ENCODE peak calls at places on chromosome 9, in five cellular contexts. One of them, this sample, is unnamed.

GRCh38 chr9:79233542-79233941 is 338.2 kb upstream of the TLE4 start:
- DNase-seq in IMR-90: peak
- DNase-seq in testis: peak
- DNase-seq in skeletal muscle cell: no peak
- DNase-seq in GM23338: peak
- DNase-seq in this sample: no peak

GRCh38 chr9:7752481-7752880 is 47.1 kb downstream of the DMAC1 start:
- DNase-seq in IMR-90: no peak
- DNase-seq in skeletal muscle cell: no peak
- DNase-seq in GM23338: no peak
- DNase-seq in testis: no peak
- DNase-seq in this sample: no peak

GRCh38 chr9:25913806-25914205 is 235.6 kb upstream of the TUSC1 start:
- DNase-seq in skeletal muscle cell: no peak
- DNase-seq in GM23338: no peak
- DNase-seq in testis: no peak
- DNase-seq in IMR-90: no peak
- DNase-seq in this sample: no peak

GRCh38 chr9:8534828-8535227 is 735.2 kb upstream of the DMAC1 start:
- DNase-seq in skeletal muscle cell: no peak
- DNase-seq in GM23338: no peak
- DNase-seq in IMR-90: no peak
- DNase-seq in testis: no peak
- DNase-seq in this sample: no peak

GRCh38 chr9:122464633-122465567 is 12.8 kb downstream of the OR1J1 start:
- DNase-seq in GM23338: peak
- DNase-seq in testis: peak
- DNase-seq in IMR-90: peak
- DNase-seq in skeletal muscle cell: peak
- DNase-seq in this sample: peak

GRCh38 chr9:35907732-35908483 is 1.4 kb upstream of the SPAAR start:
- DNase-seq in skeletal muscle cell: peak
- DNase-seq in IMR-90: peak
- DNase-seq in testis: peak
- DNase-seq in GM23338: peak
- DNase-seq in this sample: no peak

GRCh38 chr9:130053504-130054427 is at the start of gene GPR107:
- DNase-seq in IMR-90: peak
- DNase-seq in testis: peak
- DNase-seq in GM23338: peak
- DNase-seq in skeletal muscle cell: no peak
- DNase-seq in this sample: peak

GRCh38 chr9:108351571-108351970 is 504.2 kb downstream of the ACTL7B start:
- DNase-seq in testis: no peak
- DNase-seq in GM23338: no peak
- DNase-seq in skeletal muscle cell: no peak
- DNase-seq in IMR-90: no peak
- DNase-seq in this sample: no peak

GRCh38 chr9:1100945-1101344 is 50.8 kb downstream of the DMRT2 start:
- DNase-seq in skeletal muscle cell: peak
- DNase-seq in testis: peak
- DNase-seq in GM23338: peak
- DNase-seq in IMR-90: peak
- DNase-seq in this sample: peak

GRCh38 chr9:114177423-114178064 is 22.2 kb downstream of the COL27A1 start:
- DNase-seq in GM23338: no peak
- DNase-seq in testis: no peak
- DNase-seq in skeletal muscle cell: no peak
- DNase-seq in IMR-90: peak
- DNase-seq in this sample: no peak

GRCh38 chr9:68738346-68738745 is 33.3 kb downstream of the PIP5K1B start:
- DNase-seq in skeletal muscle cell: no peak
- DNase-seq in GM23338: no peak
- DNase-seq in testis: no peak
- DNase-seq in IMR-90: no peak
- DNase-seq in this sample: peak

GRCh38 chr9:125525846-125526619 is 181.0 kb downstream of the MAPKAP1 start:
- DNase-seq in GM23338: no peak
- DNase-seq in skeletal muscle cell: peak
- DNase-seq in testis: no peak
- DNase-seq in IMR-90: peak
- DNase-seq in this sample: no peak

GRCh38 chr9:124344291-124345050 is 70.8 kb downstream of the PSMB7 start:
- DNase-seq in IMR-90: no peak
- DNase-seq in testis: no peak
- DNase-seq in skeletal muscle cell: no peak
- DNase-seq in GM23338: no peak
- DNase-seq in this sample: no peak

GRCh38 chr9:128494743-128495124 is 9.8 kb upstream of the GLE1 start:
- DNase-seq in IMR-90: no peak
- DNase-seq in testis: no peak
- DNase-seq in GM23338: no peak
- DNase-seq in skeletal muscle cell: no peak
- DNase-seq in this sample: no peak

GRCh38 chr9:98324801-98325200 is 69.4 kb upstream of the TBC1D2 start:
- DNase-seq in IMR-90: no peak
- DNase-seq in skeletal muscle cell: no peak
- DNase-seq in testis: no peak
- DNase-seq in GM23338: no peak
- DNase-seq in this sample: no peak

GRCh38 chr9:137988701-137989100 is 111.1 kb downstream of the CACNA1B start:
- DNase-seq in IMR-90: no peak
- DNase-seq in GM23338: no peak
- DNase-seq in skeletal muscle cell: no peak
- DNase-seq in testis: no peak
- DNase-seq in this sample: no peak

GRCh38 chr9:21070171-21070571 is 7.6 kb downstream of the IFNB1 start:
- DNase-seq in skeletal muscle cell: peak
- DNase-seq in GM23338: peak
- DNase-seq in IMR-90: peak
- DNase-seq in testis: peak
- DNase-seq in this sample: peak

GRCh38 chr9:123927625-123928308 is 2.2 kb downstream of the DENND1A start:
- DNase-seq in testis: no peak
- DNase-seq in GM23338: no peak
- DNase-seq in IMR-90: peak
- DNase-seq in skeletal muscle cell: no peak
- DNase-seq in this sample: no peak

GRCh38 chr9:116806075-116806474 is 119.0 kb downstream of the TRIM32 start:
- DNase-seq in skeletal muscle cell: no peak
- DNase-seq in IMR-90: peak
- DNase-seq in GM23338: peak
- DNase-seq in testis: no peak
- DNase-seq in this sample: no peak

GRCh38 chr9:70510157-70510770 is 95.8 kb upstream of the KLF9 start:
- DNase-seq in IMR-90: no peak
- DNase-seq in GM23338: peak
- DNase-seq in testis: peak
- DNase-seq in skeletal muscle cell: no peak
- DNase-seq in this sample: no peak

GRCh38 chr9:122366074-122366672 is 4.7 kb upstream of the PTGS1 start:
- DNase-seq in IMR-90: peak
- DNase-seq in skeletal muscle cell: no peak
- DNase-seq in GM23338: no peak
- DNase-seq in testis: no peak
- DNase-seq in this sample: no peak

GRCh38 chr9:89878687-89879086 is 273.9 kb downstream of the GADD45G start:
- DNase-seq in testis: peak
- DNase-seq in IMR-90: no peak
- DNase-seq in GM23338: no peak
- DNase-seq in skeletal muscle cell: peak
- DNase-seq in this sample: peak

GRCh38 chr9:27094640-27095039 is 14.4 kb upstream of the TEK start:
- DNase-seq in skeletal muscle cell: peak
- DNase-seq in GM23338: no peak
- DNase-seq in testis: no peak
- DNase-seq in IMR-90: peak
- DNase-seq in this sample: no peak

GRCh38 chr9:134624119-134624826 is 17.3 kb upstream of the COL5A1 start:
- DNase-seq in skeletal muscle cell: no peak
- DNase-seq in IMR-90: no peak
- DNase-seq in testis: no peak
- DNase-seq in GM23338: no peak
- DNase-seq in this sample: no peak

GRCh38 chr9:125189011-125189360 is 617 bp downstream of the PPP6C start:
- DNase-seq in IMR-90: no peak
- DNase-seq in testis: peak
- DNase-seq in skeletal muscle cell: no peak
- DNase-seq in GM23338: peak
- DNase-seq in this sample: no peak

GRCh38 chr9:21549251-21549765 is 67.2 kb upstream of the IFNE start:
- DNase-seq in testis: no peak
- DNase-seq in IMR-90: peak
- DNase-seq in GM23338: no peak
- DNase-seq in skeletal muscle cell: peak
- DNase-seq in this sample: no peak

GRCh38 chr9:33227013-33227398 is 13.0 kb upstream of the SPINK4 start:
- DNase-seq in skeletal muscle cell: no peak
- DNase-seq in IMR-90: no peak
- DNase-seq in GM23338: no peak
- DNase-seq in testis: no peak
- DNase-seq in this sample: no peak

GRCh38 chr9:73166453-73166852 is 14.8 kb downstream of the ANXA1 start:
- DNase-seq in GM23338: no peak
- DNase-seq in skeletal muscle cell: no peak
- DNase-seq in IMR-90: no peak
- DNase-seq in testis: no peak
- DNase-seq in this sample: no peak

GRCh38 chr9:85743290-85744128 is 1.8 kb upstream of the AGTPBP1 start:
- DNase-seq in skeletal muscle cell: peak
- DNase-seq in IMR-90: peak
- DNase-seq in GM23338: peak
- DNase-seq in testis: peak
- DNase-seq in this sample: no peak